ENCODE peak calls at places on chromosome 10, in four cellular contexts. C, D, K and L are unnamed samples.

GRCh38 chr10:61634711-61635110 is 28.0 kb upstream of the CABCOCO1 start:
- DNase-seq in C (no peak), D (no peak), K (no peak), L (no peak)

GRCh38 chr10:77965294-77965693 is 38.7 kb upstream of the DLG5 start:
- DNase-seq in C (no peak), D (no peak), K (no peak), L (no peak)

GRCh38 chr10:22693371-22693784 is 21.0 kb downstream of the PIP4K2A start:
- DNase-seq in C (peak; percentile 56), D (no peak), K (no peak), L (no peak)

GRCh38 chr10:67520924-67521520 is 175.0 kb downstream of the CTNNA3 start:
- DNase-seq in C (peak; percentile 9), D (peak; percentile 46), K (peak; percentile 27), L (peak; percentile 7)

GRCh38 chr10:6114299-6114698 is 25.5 kb downstream of the RBM17 start:
- DNase-seq in C (no peak), D (no peak), K (no peak), L (no peak)

GRCh38 chr10:79127151-79127961 is 58.6 kb downstream of the ZMIZ1 start:
- DNase-seq in C (no peak), D (peak; percentile 98), K (no peak), L (no peak)

GRCh38 chr10:91944880-91945630 is 21.5 kb downstream of the BTAF1 start:
- DNase-seq in C (peak; percentile 11), D (no peak), K (no peak), L (no peak)

GRCh38 chr10:14648042-14648765 is 126.5 kb downstream of the FAM107B start:
- DNase-seq in C (peak; percentile 54), D (peak; percentile 60), K (peak; percentile 44), L (peak; percentile 66)

GRCh38 chr10:102347236-102347828 is 48.2 kb upstream of the NFKB2 start:
- DNase-seq in C (no peak), D (peak; percentile 46), K (peak; percentile 5), L (no peak)

GRCh38 chr10:69179089-69179742 is 818 bp upstream of the SUPV3L1 start:
- DNase-seq in C (no peak), D (no peak), K (peak; percentile 55), L (peak; percentile 35)

GRCh38 chr10:118106426-118106825 is 59.7 kb upstream of the RAB11FIP2 start:
- DNase-seq in C (no peak), D (no peak), K (no peak), L (no peak)

GRCh38 chr10:25261110-25261509 is 86.3 kb downstream of the GPR158 start:
- DNase-seq in C (no peak), D (no peak), K (no peak), L (no peak)

GRCh38 chr10:97097154-97097490 is 88.6 kb downstream of the SLIT1 start:
- DNase-seq in C (no peak), D (no peak), K (no peak), L (no peak)

GRCh38 chr10:110843031-110843430 is 28.7 kb upstream of the PDCD4 start:
- DNase-seq in C (no peak), D (no peak), K (no peak), L (no peak)

GRCh38 chr10:102283488-102283887 is 38.2 kb downstream of the GBF1 start:
- DNase-seq in C (no peak), D (no peak), K (no peak), L (no peak)

GRCh38 chr10:121994429-121994881 is 5.5 kb downstream of the TACC2 start:
- DNase-seq in C (no peak), D (peak; percentile 70), K (no peak), L (no peak)

GRCh38 chr10:52653221-52653501 is 119.4 kb downstream of the MBL2 start:
- DNase-seq in C (no peak), D (no peak), K (no peak), L (no peak)

GRCh38 chr10:130833596-130833995 is 477.9 kb downstream of the TCERG1L start:
- DNase-seq in C (no peak), D (no peak), K (no peak), L (no peak)

GRCh38 chr10:3774814-3775670 is 10.0 kb downstream of the KLF6 start:
- DNase-seq in C (no peak), D (no peak), K (no peak), L (no peak)

GRCh38 chr10:122376364-122376961 is 2.0 kb downstream of the PLEKHA1 start:
- DNase-seq in C (no peak), D (no peak), K (no peak), L (no peak)

GRCh38 chr10:71134732-71135211 is 77.6 kb upstream of the UNC5B start:
- DNase-seq in C (no peak), D (no peak), K (no peak), L (no peak)

GRCh38 chr10:43825984-43826383 is 177.3 kb upstream of the ZNF32 start:
- DNase-seq in C (no peak), D (no peak), K (no peak), L (no peak)

GRCh38 chr10:117248700-117249465 is 8.0 kb downstream of the SLC18A2 start:
- DNase-seq in C (no peak), D (no peak), K (no peak), L (no peak)

GRCh38 chr10:25142465-25142864 is 32.3 kb upstream of the GPR158 start:
- DNase-seq in C (no peak), D (no peak), K (no peak), L (no peak)

GRCh38 chr10:118394557-118395194 is 52.6 kb upstream of the FAM204A start:
- DNase-seq in C (no peak), D (no peak), K (no peak), L (no peak)

GRCh38 chr10:17640331-17640816 is 3.6 kb upstream of the STAM start:
- DNase-seq in C (no peak), D (no peak), K (no peak), L (no peak)

GRCh38 chr10:88117869-88118632 is 254.6 kb downstream of the PTEN start:
- DNase-seq in C (no peak), D (no peak), K (peak; percentile 4), L (no peak)

GRCh38 chr10:104127411-104127810 is 5.4 kb downstream of the SFR1 start:
- DNase-seq in C (no peak), D (no peak), K (no peak), L (no peak)

GRCh38 chr10:42960491-42961155 is 116.2 kb upstream of the RET start:
- DNase-seq in C (no peak), D (no peak), K (no peak), L (no peak)

GRCh38 chr10:61842755-61843497 is 58.6 kb upstream of the ARID5B start:
- DNase-seq in C (peak; percentile 63), D (no peak), K (no peak), L (no peak)